ENCODE peak calls at places on chromosomes 6 and 20, in eight cellular contexts. W is RWPE1, H is WERI-Rb-1, P is pancreas, I is fibroblast of mammary gland, C is activated B cell treated with CpG ODN at 0.5 μM for 24 hours, V is cardiac muscle cell, Z is foreskin fibroblast. Y is an unnamed sample.

GRCh38 chr20:15682690-15683089 is 890.6 kb downstream of the KIF16B start:
- DNase-seq in P (no peak), I (peak; percentile 4), C (no peak), V (no peak), Z (peak; percentile 41), H (no peak), W (no peak), Y (no peak)

GRCh38 chr6:97305676-97306075 is 22.7 kb upstream of the MMS22L start:
- DNase-seq in I (no peak), C (no peak), Z (no peak), P (no peak), H (no peak), W (no peak), V (no peak), Y (no peak)

GRCh38 chr6:75409928-75410327 is 83.7 kb downstream of the FILIP1 start:
- DNase-seq in W (no peak), H (no peak), V (no peak), I (peak; percentile 47), P (no peak), C (no peak), Z (peak; percentile 82), Y (no peak)

GRCh38 chr6:119643866-119644265 is 294.3 kb upstream of the MAN1A1 start:
- DNase-seq in W (no peak), C (no peak), P (no peak), I (no peak), Z (no peak), H (no peak), V (no peak), Y (no peak)

GRCh38 chr6:166602928-166603690 is 16.6 kb upstream of the RAMACL start:
- DNase-seq in V (no peak), P (no peak), C (no peak), W (no peak), Z (peak; percentile 52), H (no peak), I (no peak), Y (no peak)

GRCh38 chr6:20403766-20404640 is 2.3 kb downstream of the E2F3 start:
- DNase-seq in V (peak; percentile 63), W (peak; percentile 50), H (peak; percentile 73), Z (peak; percentile 78), I (peak; percentile 66), C (no peak), P (no peak), Y (no peak)

GRCh38 chr6:134938896-134939295 is 11.0 kb downstream of the ALDH8A1 start:
- DNase-seq in W (no peak), I (no peak), V (no peak), P (no peak), Z (no peak), H (no peak), C (no peak), Y (no peak)

GRCh38 chr6:37699138-37699766 is 1.6 kb upstream of the MDGA1 start:
- DNase-seq in H (no peak), V (no peak), C (no peak), P (peak; percentile 36), Z (no peak), I (no peak), W (no peak), Y (no peak)

GRCh38 chr20:44407402-44408184 is 52.1 kb downstream of the HNF4A start:
- DNase-seq in C (no peak), V (peak; percentile 66), H (no peak), W (peak; percentile 98), Z (peak; percentile 37), I (peak; percentile 50), P (no peak), Y (no peak)

DNA sequence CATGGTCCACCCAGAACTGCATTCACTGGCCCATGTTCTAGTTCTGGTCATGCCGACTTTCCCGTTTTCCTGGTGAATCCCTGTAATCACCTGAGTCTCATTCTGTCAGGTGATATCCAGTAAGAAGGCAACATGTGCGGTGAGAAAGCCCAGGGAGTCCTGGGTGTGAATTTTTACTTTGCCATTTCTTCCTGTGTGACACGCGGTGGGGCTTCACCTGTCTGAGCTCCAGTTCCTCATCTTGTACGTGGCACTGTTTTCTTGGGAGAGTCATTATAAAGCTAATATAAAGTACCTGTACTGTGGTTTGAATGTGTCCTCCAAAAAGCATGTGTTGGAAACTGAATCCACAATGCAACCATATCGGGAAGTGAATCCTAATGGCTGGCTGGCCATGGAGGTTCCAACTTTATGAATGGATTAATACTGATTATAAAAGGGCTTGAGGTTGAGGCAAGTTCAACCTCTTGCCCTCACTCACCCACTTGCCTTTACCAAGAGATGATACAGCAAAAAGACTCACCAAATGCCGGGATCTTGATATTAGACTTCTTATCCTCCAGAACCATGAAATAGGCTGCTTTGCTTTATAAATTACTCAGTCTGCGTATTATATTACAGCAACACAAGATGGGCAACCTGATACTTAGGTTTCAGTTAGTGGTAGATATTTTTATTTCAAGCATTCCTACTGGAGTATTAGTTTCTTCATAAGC is 5.1 kb downstream of the HLA-E start:
- DNase-seq in W (no peak), Z (no peak), H (no peak), C (no peak), V (no peak), P (no peak), I (no peak), Y (no peak)
- TF ChIP-seq CTCF in W (no peak), Z (no peak), H (no peak), C (no peak), V (no peak), P (no peak), I (no peak), Y (no peak)

DNA sequence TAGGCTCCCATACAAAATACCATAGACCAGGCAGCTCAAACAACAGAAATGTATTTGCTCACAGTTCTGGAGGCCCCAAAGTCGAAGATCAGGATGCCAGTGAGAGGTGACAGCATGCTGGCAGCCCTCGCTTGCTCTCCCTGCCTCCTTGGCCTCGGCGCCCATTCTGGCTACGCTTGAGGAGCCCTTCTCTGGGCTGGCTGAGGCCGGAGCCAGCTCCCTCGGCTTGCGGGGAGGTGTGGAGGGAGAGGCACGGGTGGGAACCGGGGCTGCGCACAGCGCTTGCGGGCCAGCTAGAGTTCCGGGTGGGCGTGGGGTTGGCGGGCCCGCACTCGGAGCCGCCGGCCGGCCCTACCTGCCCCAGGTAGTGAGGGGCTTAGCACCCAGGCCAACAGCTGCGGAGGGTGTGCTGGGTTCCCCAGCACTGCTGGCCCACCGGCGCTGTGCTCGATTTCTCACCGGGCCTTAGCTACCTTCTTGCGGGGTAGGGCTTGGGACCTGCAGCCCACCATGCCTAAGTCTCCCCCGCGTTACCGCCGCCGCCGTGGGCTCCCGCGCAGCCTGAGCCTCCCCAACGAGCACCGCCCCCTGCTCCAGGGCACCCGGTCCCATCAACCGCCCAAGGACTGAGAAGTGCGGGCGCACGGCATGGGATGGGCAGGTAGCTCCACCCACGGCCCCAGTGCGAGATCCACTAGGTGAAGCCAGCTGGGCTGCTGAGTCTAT is 32.6 kb upstream of the SERPINB9 start:
- DNase-seq in V (no peak), W (no peak), P (no peak), Z (no peak), I (no peak), C (no peak), H (peak; percentile 5), Y (no peak)
- TF ChIP-seq CTCF in V (no peak), W (no peak), P (no peak), Z (no peak), I (no peak), C (no peak), H (no peak), Y (no peak)

GRCh38 chr20:1360094-1360493 is 31.2 kb upstream of the SDCBP2 start:
- DNase-seq in Z (no peak), I (no peak), P (no peak), W (no peak), H (no peak), V (no peak), C (no peak), Y (no peak)
- TF ChIP-seq CTCF in Z (no peak), I (peak; percentile 18), P (no peak), W (no peak), H (peak; percentile 10), V (no peak), C (no peak), Y (peak; percentile 44)

DNA sequence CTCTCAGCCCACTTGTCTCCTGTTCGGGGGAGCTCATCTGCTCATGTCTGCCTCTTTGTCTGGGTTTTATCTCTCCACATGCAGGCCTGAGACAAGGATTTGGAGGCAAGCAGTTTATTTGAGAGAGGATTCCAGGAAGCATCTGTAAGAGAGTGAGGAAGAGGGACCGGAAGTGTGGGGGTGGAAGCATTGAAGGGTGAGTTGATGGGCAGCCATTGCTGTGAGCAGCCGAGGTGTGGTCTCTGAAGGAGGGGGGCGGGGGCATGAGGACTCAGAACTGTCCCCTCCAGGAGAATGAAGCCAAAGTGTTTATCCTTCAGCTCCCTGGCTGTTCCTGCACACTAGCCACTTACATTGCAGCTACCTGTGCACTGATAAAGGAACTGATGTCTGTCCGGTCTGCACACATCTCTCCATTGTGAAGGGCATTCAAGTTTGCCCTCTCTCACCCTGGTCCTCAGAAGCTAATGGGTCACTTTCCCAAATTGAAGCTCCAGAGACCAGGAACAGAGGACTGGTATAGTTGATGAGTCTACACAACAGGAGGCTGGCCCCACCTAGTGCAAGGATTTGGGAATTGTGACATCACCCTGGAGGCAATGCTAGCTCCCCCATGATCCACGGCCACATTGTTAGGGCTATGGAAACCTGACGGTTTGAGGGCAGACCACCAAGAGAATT is 100.5 kb upstream of the FOXA2 start:
- DNase-seq in W (peak; percentile 24), H (no peak), V (no peak), P (no peak), C (no peak), Z (no peak), I (peak; percentile 6), Y (no peak)
- TF ChIP-seq CTCF in W (peak; percentile 15), H (no peak), V (no peak), P (no peak), C (no peak), Z (no peak), I (no peak), Y (no peak)

GRCh38 chr6:141677598-141678211 is 455.0 kb upstream of the GJE1 start:
- DNase-seq in V (peak; percentile 62), W (peak; percentile 13), Z (peak; percentile 62), I (peak; percentile 51), H (no peak), P (no peak), C (no peak), Y (no peak)

DNA sequence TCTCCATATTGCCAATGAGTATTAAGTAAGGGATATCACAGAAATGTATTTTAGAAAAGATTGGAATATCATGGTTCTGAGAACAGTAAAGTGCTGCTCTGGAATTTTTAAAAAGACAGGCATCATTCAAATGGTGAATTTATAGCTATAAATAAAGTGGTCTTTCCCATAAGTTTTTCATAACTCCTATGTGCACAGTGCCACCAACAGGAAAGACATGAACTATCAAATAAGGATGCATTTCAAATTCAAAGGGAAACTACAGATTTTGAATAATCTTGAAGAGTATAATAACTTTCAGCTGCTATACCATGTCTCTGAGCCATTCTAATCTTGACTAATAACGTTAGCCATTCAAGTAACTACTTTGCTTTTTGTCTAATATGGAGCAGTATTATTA is 456.8 kb upstream of the GJE1 start:
- DNase-seq in V (peak; percentile 38), H (no peak), I (peak; percentile 36), C (no peak), Z (peak; percentile 50), P (no peak), W (no peak), Y (no peak)
- TF ChIP-seq CTCF in V (peak; percentile 35), H (no peak), I (peak; percentile 37), C (no peak), Z (peak; percentile 28), P (no peak), W (peak; percentile 25), Y (no peak)

GRCh38 chr20:58621906-58622548 is 29.1 kb upstream of the STX16 start:
- DNase-seq in I (no peak), W (no peak), V (no peak), Z (no peak), H (no peak), P (no peak), C (no peak), Y (no peak)
- TF ChIP-seq CTCF in I (peak; percentile 19), W (no peak), V (peak; percentile 30), Z (peak; percentile 5), H (peak; percentile 11), P (no peak), C (no peak), Y (no peak)